ENCODE peak calls at places on chromosomes 5 and 9, in nine cellular contexts. J is cardiac muscle cell; F is CD8-positive, alpha-beta memory T cell; Y is hepatocyte; K is right cardiac atrium; A is Caco-2; R is psoas muscle; X is A549; P is upper lobe of left lung. N is an unnamed sample.
A peak's percentile ranks its signal among the peaks of the same experiment; 100 is the strongest.

GRCh38 chr5:50963647-50964584 is 297.5 kb downstream of the PARP8 start:
- DNase-seq in J (peak; percentile 43), F (no peak), Y (peak; percentile 38), K (no peak), A (no peak), R (peak; percentile 45), X (no peak), P (no peak), N (no peak)

GRCh38 chr9:34332370-34332964 is 3.1 kb downstream of the NUDT2 start:
- DNase-seq in J (peak; percentile 53), F (no peak), Y (peak; percentile 71), K (no peak), A (peak; percentile 54), R (no peak), X (peak; percentile 67), P (no peak), N (peak; percentile 30)

GRCh38 chr9:21070171-21070571 is 7.6 kb downstream of the IFNB1 start:
- DNase-seq in J (peak; percentile 43), F (no peak), Y (peak; percentile 76), K (peak; percentile 65), A (peak; percentile 8), R (no peak), X (peak; percentile 76), P (peak; percentile 47), N (peak; percentile 0)

GRCh38 chr9:16368425-16369087 is 501.9 kb downstream of the BNC2 start:
- DNase-seq in J (no peak), F (no peak), Y (no peak), K (no peak), A (no peak), R (no peak), X (peak; percentile 32), P (no peak), N (no peak)

GRCh38 chr5:76513486-76513885 is 109.7 kb downstream of the F2RL2 start:
- DNase-seq in J (no peak), F (no peak), Y (no peak), K (no peak), A (no peak), R (no peak), X (no peak), P (no peak), N (no peak)

GRCh38 chr9:116042321-116042720 is 111.3 kb upstream of the PAPPA start:
- DNase-seq in J (no peak), F (no peak), Y (no peak), K (peak; percentile 66), A (no peak), R (no peak), X (no peak), P (no peak), N (no peak)

GRCh38 chr5:2015961-2016360 is 133.2 kb upstream of the IRX4 start:
- DNase-seq in J (no peak), F (no peak), Y (no peak), K (no peak), A (no peak), R (no peak), X (no peak), P (no peak), N (no peak)

GRCh38 chr5:30871191-30871590 is 322.3 kb upstream of the CDH6 start:
- DNase-seq in J (no peak), F (no peak), Y (no peak), K (no peak), A (no peak), R (no peak), X (no peak), P (no peak), N (no peak)

GRCh38 chr5:94870496-94871214 is 252.2 kb downstream of the SLF1 start:
- DNase-seq in J (no peak), F (no peak), Y (no peak), K (peak; percentile 26), A (peak; percentile 12), R (no peak), X (no peak), P (no peak), N (no peak)

GRCh38 chr5:131751551-131751950 is 45.3 kb downstream of the FNIP1 start:
- DNase-seq in J (no peak), F (no peak), Y (no peak), K (no peak), A (no peak), R (no peak), X (no peak), P (no peak), N (no peak)

GRCh38 chr5:116518423-116518822 is 56.2 kb downstream of the SEMA6A start:
- DNase-seq in J (no peak), F (no peak), Y (no peak), K (no peak), A (no peak), R (no peak), X (no peak), P (no peak), N (no peak)

GRCh38 chr9:36208521-36209253 is 18.0 kb downstream of the CLTA start:
- DNase-seq in J (no peak), F (no peak), Y (no peak), K (no peak), A (no peak), R (no peak), X (no peak), P (no peak), N (no peak)

GRCh38 chr9:113463418-113464285 is at the start of gene RGS3:
- DNase-seq in J (peak; percentile 93), F (no peak), Y (peak; percentile 75), K (peak; percentile 79), A (peak; percentile 93), R (peak; percentile 77), X (peak; percentile 68), P (peak; percentile 88), N (no peak)

GRCh38 chr9:121280715-121281613 is 13.0 kb downstream of the GSN start:
- DNase-seq in J (no peak), F (no peak), Y (no peak), K (no peak), A (no peak), R (no peak), X (no peak), P (no peak), N (no peak)
- H3K4me1 ChIP-seq in J (peaks cover 28% of the 10 kb centered on the region), F (no peaks in the 10 kb centered on the region), Y (peaks cover 71% of the 10 kb centered on the region), K (peaks cover 57% of the 10 kb centered on the region), A (peaks cover 46% of the 10 kb centered on the region), R (peaks cover 72% of the 10 kb centered on the region), X (peaks cover 60% of the 10 kb centered on the region), P (peaks cover 85% of the 10 kb centered on the region), N (peaks cover 95% of the 10 kb centered on the region)

GRCh38 chr9:91160599-91161464 is 200.9 kb downstream of the AUH start:
- DNase-seq in J (no peak), F (no peak), Y (no peak), K (no peak), A (no peak), R (no peak), X (no peak), P (no peak), N (no peak)

GRCh38 chr9:91162784-91163440 is 198.8 kb downstream of the AUH start:
- DNase-seq in J (peak; percentile 40), F (no peak), Y (peak; percentile 48), K (peak; percentile 71), A (no peak), R (no peak), X (no peak), P (peak; percentile 84), N (no peak)

GRCh38 chr9:91160181-91160580 is 201.5 kb downstream of the AUH start:
- DNase-seq in J (no peak), F (no peak), Y (no peak), K (peak; percentile 52), A (no peak), R (no peak), X (no peak), P (no peak), N (no peak)

GRCh38 chr9:91162311-91162710 is 199.4 kb downstream of the AUH start:
- DNase-seq in J (no peak), F (no peak), Y (no peak), K (no peak), A (no peak), R (no peak), X (no peak), P (no peak), N (no peak)

GRCh38 chr9:91161465-91162275 is 200.0 kb downstream of the AUH start:
- DNase-seq in J (no peak), F (no peak), Y (no peak), K (no peak), A (no peak), R (no peak), X (no peak), P (no peak), N (no peak)
- H3K4me1 ChIP-seq in J (peaks cover 19% of the 10 kb centered on the region), F (peaks cover 41% of the 10 kb centered on the region), Y (peaks cover 44% of the 10 kb centered on the region), K (no peaks in the 10 kb centered on the region), A (peaks cover 10% of the 10 kb centered on the region), R (peaks cover 20% of the 10 kb centered on the region), X (peaks cover 36% of the 10 kb centered on the region), P (peaks cover 37% of the 10 kb centered on the region), N (peaks cover 10% of the 10 kb centered on the region)

GRCh38 chr5:56825222-56825824 is 10.0 kb downstream of the MAP3K1 start:
- DNase-seq in J (peak; percentile 34), F (no peak), Y (no peak), K (no peak), A (no peak), R (no peak), X (no peak), P (no peak), N (no peak)

GRCh38 chr5:56824019-56824418 is 8.7 kb downstream of the MAP3K1 start:
- DNase-seq in J (no peak), F (no peak), Y (no peak), K (no peak), A (no peak), R (no peak), X (no peak), P (no peak), N (no peak)

GRCh38 chr5:56829137-56829536 is 13.8 kb downstream of the MAP3K1 start:
- DNase-seq in J (no peak), F (no peak), Y (no peak), K (no peak), A (no peak), R (no peak), X (no peak), P (no peak), N (no peak)

GRCh38 chr5:56827043-56827442 is 11.7 kb downstream of the MAP3K1 start:
- DNase-seq in J (no peak), F (no peak), Y (no peak), K (no peak), A (peak; percentile 44), R (no peak), X (peak; percentile 16), P (no peak), N (no peak)

GRCh38 chr5:56827923-56828322 is 12.6 kb downstream of the MAP3K1 start:
- DNase-seq in J (no peak), F (no peak), Y (no peak), K (no peak), A (no peak), R (no peak), X (no peak), P (no peak), N (no peak)
- H3K4me1 ChIP-seq in J (peaks cover 61% of the 10 kb centered on the region), F (peaks cover 86% of the 10 kb centered on the region), Y (peaks cover 38% of the 10 kb centered on the region), K (peaks cover 11% of the 10 kb centered on the region), A (peaks cover 64% of the 10 kb centered on the region), R (peaks cover 31% of the 10 kb centered on the region), X (peaks cover 6% of the 10 kb centered on the region), P (peaks cover 63% of the 10 kb centered on the region), N (peaks cover 17% of the 10 kb centered on the region)

GRCh38 chr5:145946112-145946861 is 9.9 kb downstream of the SH3RF2 start:
- DNase-seq in J (no peak), F (no peak), Y (peak; percentile 41), K (peak; percentile 45), A (no peak), R (peak; percentile 84), X (peak; percentile 66), P (no peak), N (peak; percentile 98)
- H3K4me1 ChIP-seq in J (peaks cover 44% of the 10 kb centered on the region), F (no peaks in the 10 kb centered on the region), Y (peaks cover 34% of the 10 kb centered on the region), K (peaks cover 5% of the 10 kb centered on the region), A (peaks cover 54% of the 10 kb centered on the region), R (peaks cover 43% of the 10 kb centered on the region), X (peaks cover 59% of the 10 kb centered on the region), P (no peaks in the 10 kb centered on the region), N (peaks cover 58% of the 10 kb centered on the region)

N was measured in Panc1.